ENCODE peak calls at places on chromosomes 13 and 19, in ten cellular contexts. One of them, this sample, is unnamed.

GRCh38 chr19:35963514-35963913 is 27.3 kb downstream of the LRFN3 start:
- DNase-seq in stimulated activated CD4-positive, alpha-beta T cell treated with anti-CD3 and anti-CD28 coated beads, Interleukin-4, amount 100 ng/mL, for 1 hour: peak
- DNase-seq in T-helper 17 cell: no peak
- DNase-seq in stimulated activated CD8-positive, alpha-beta memory T cell treated with anti-CD3 and anti-CD28 coated beads, Interleukin-2, amount 100 ng/mL, for 1 hour: no peak
- DNase-seq in left ventricle myocardium inferior: no peak
- DNase-seq in activated T-helper 1 cell treated with anti-CD3 and anti-CD28 coated beads, Interleukin-2, amount 50 U/mL, for 16 hours: no peak
- DNase-seq in WERI-Rb-1: no peak
- DNase-seq in AG04450: peak
- DNase-seq in lung: no peak
- DNase-seq in T-helper 22 cell: no peak
- DNase-seq in this sample: no peak

GRCh38 chr13:52428295-52428694 is 22.1 kb downstream of the VPS36 start:
- DNase-seq in WERI-Rb-1: no peak
- DNase-seq in AG04450: peak
- DNase-seq in T-helper 17 cell: no peak
- DNase-seq in T-helper 22 cell: no peak
- DNase-seq in stimulated activated CD4-positive, alpha-beta T cell treated with anti-CD3 and anti-CD28 coated beads, Interleukin-4, amount 100 ng/mL, for 1 hour: no peak
- DNase-seq in lung: no peak
- DNase-seq in activated T-helper 1 cell treated with anti-CD3 and anti-CD28 coated beads, Interleukin-2, amount 50 U/mL, for 16 hours: no peak
- DNase-seq in left ventricle myocardium inferior: no peak
- DNase-seq in stimulated activated CD8-positive, alpha-beta memory T cell treated with anti-CD3 and anti-CD28 coated beads, Interleukin-2, amount 100 ng/mL, for 1 hour: no peak
- DNase-seq in this sample: no peak

GRCh38 chr19:869245-870177 is 10.0 kb downstream of the CFD start:
- DNase-seq in T-helper 17 cell: no peak
- DNase-seq in activated T-helper 1 cell treated with anti-CD3 and anti-CD28 coated beads, Interleukin-2, amount 50 U/mL, for 16 hours: no peak
- DNase-seq in stimulated activated CD4-positive, alpha-beta T cell treated with anti-CD3 and anti-CD28 coated beads, Interleukin-4, amount 100 ng/mL, for 1 hour: no peak
- DNase-seq in lung: no peak
- DNase-seq in stimulated activated CD8-positive, alpha-beta memory T cell treated with anti-CD3 and anti-CD28 coated beads, Interleukin-2, amount 100 ng/mL, for 1 hour: no peak
- DNase-seq in WERI-Rb-1: no peak
- DNase-seq in left ventricle myocardium inferior: peak
- DNase-seq in T-helper 22 cell: no peak
- DNase-seq in AG04450: peak
- DNase-seq in this sample: no peak

GRCh38 chr13:28754698-28755545 is 36.2 kb upstream of the SLC46A3 start:
- DNase-seq in T-helper 17 cell: no peak
- DNase-seq in lung: peak
- DNase-seq in stimulated activated CD8-positive, alpha-beta memory T cell treated with anti-CD3 and anti-CD28 coated beads, Interleukin-2, amount 100 ng/mL, for 1 hour: no peak
- DNase-seq in left ventricle myocardium inferior: peak
- DNase-seq in AG04450: no peak
- DNase-seq in activated T-helper 1 cell treated with anti-CD3 and anti-CD28 coated beads, Interleukin-2, amount 50 U/mL, for 16 hours: no peak
- DNase-seq in T-helper 22 cell: no peak
- DNase-seq in stimulated activated CD4-positive, alpha-beta T cell treated with anti-CD3 and anti-CD28 coated beads, Interleukin-4, amount 100 ng/mL, for 1 hour: peak
- DNase-seq in WERI-Rb-1: no peak
- DNase-seq in this sample: no peak

GRCh38 chr13:106337096-106337495 is 198.4 kb downstream of the EFNB2 start:
- DNase-seq in lung: no peak
- DNase-seq in stimulated activated CD8-positive, alpha-beta memory T cell treated with anti-CD3 and anti-CD28 coated beads, Interleukin-2, amount 100 ng/mL, for 1 hour: no peak
- DNase-seq in stimulated activated CD4-positive, alpha-beta T cell treated with anti-CD3 and anti-CD28 coated beads, Interleukin-4, amount 100 ng/mL, for 1 hour: no peak
- DNase-seq in left ventricle myocardium inferior: no peak
- DNase-seq in activated T-helper 1 cell treated with anti-CD3 and anti-CD28 coated beads, Interleukin-2, amount 50 U/mL, for 16 hours: no peak
- DNase-seq in WERI-Rb-1: no peak
- DNase-seq in T-helper 17 cell: no peak
- DNase-seq in AG04450: peak
- DNase-seq in T-helper 22 cell: no peak
- DNase-seq in this sample: no peak

GRCh38 chr13:112969692-112970338 is 801 bp downstream of the MCF2L start:
- DNase-seq in stimulated activated CD4-positive, alpha-beta T cell treated with anti-CD3 and anti-CD28 coated beads, Interleukin-4, amount 100 ng/mL, for 1 hour: no peak
- DNase-seq in AG04450: no peak
- DNase-seq in stimulated activated CD8-positive, alpha-beta memory T cell treated with anti-CD3 and anti-CD28 coated beads, Interleukin-2, amount 100 ng/mL, for 1 hour: no peak
- DNase-seq in T-helper 17 cell: no peak
- DNase-seq in T-helper 22 cell: no peak
- DNase-seq in lung: no peak
- DNase-seq in WERI-Rb-1: no peak
- DNase-seq in activated T-helper 1 cell treated with anti-CD3 and anti-CD28 coated beads, Interleukin-2, amount 50 U/mL, for 16 hours: no peak
- DNase-seq in left ventricle myocardium inferior: no peak
- DNase-seq in this sample: no peak

GRCh38 chr13:41516760-41517159 is 59.4 kb downstream of the RGCC start:
- DNase-seq in stimulated activated CD4-positive, alpha-beta T cell treated with anti-CD3 and anti-CD28 coated beads, Interleukin-4, amount 100 ng/mL, for 1 hour: no peak
- DNase-seq in lung: no peak
- DNase-seq in activated T-helper 1 cell treated with anti-CD3 and anti-CD28 coated beads, Interleukin-2, amount 50 U/mL, for 16 hours: no peak
- DNase-seq in left ventricle myocardium inferior: no peak
- DNase-seq in T-helper 22 cell: no peak
- DNase-seq in T-helper 17 cell: no peak
- DNase-seq in WERI-Rb-1: no peak
- DNase-seq in AG04450: no peak
- DNase-seq in stimulated activated CD8-positive, alpha-beta memory T cell treated with anti-CD3 and anti-CD28 coated beads, Interleukin-2, amount 100 ng/mL, for 1 hour: no peak
- DNase-seq in this sample: no peak

GRCh38 chr13:85497652-85498051 is 301.6 kb downstream of the SLITRK6 start:
- DNase-seq in lung: no peak
- DNase-seq in left ventricle myocardium inferior: no peak
- DNase-seq in WERI-Rb-1: no peak
- DNase-seq in stimulated activated CD4-positive, alpha-beta T cell treated with anti-CD3 and anti-CD28 coated beads, Interleukin-4, amount 100 ng/mL, for 1 hour: no peak
- DNase-seq in activated T-helper 1 cell treated with anti-CD3 and anti-CD28 coated beads, Interleukin-2, amount 50 U/mL, for 16 hours: no peak
- DNase-seq in T-helper 17 cell: no peak
- DNase-seq in AG04450: peak
- DNase-seq in T-helper 22 cell: no peak
- DNase-seq in stimulated activated CD8-positive, alpha-beta memory T cell treated with anti-CD3 and anti-CD28 coated beads, Interleukin-2, amount 100 ng/mL, for 1 hour: no peak
- DNase-seq in this sample: no peak

GRCh38 chr13:110685305-110685704 is 20.6 kb downstream of the CARS2 start:
- DNase-seq in left ventricle myocardium inferior: no peak
- DNase-seq in activated T-helper 1 cell treated with anti-CD3 and anti-CD28 coated beads, Interleukin-2, amount 50 U/mL, for 16 hours: no peak
- DNase-seq in T-helper 17 cell: no peak
- DNase-seq in AG04450: no peak
- DNase-seq in stimulated activated CD8-positive, alpha-beta memory T cell treated with anti-CD3 and anti-CD28 coated beads, Interleukin-2, amount 100 ng/mL, for 1 hour: no peak
- DNase-seq in WERI-Rb-1: no peak
- DNase-seq in T-helper 22 cell: no peak
- DNase-seq in lung: no peak
- DNase-seq in stimulated activated CD4-positive, alpha-beta T cell treated with anti-CD3 and anti-CD28 coated beads, Interleukin-4, amount 100 ng/mL, for 1 hour: no peak
- DNase-seq in this sample: no peak

GRCh38 chr13:95603887-95604533 is 40.5 kb downstream of the DZIP1 start:
- DNase-seq in WERI-Rb-1: no peak
- DNase-seq in activated T-helper 1 cell treated with anti-CD3 and anti-CD28 coated beads, Interleukin-2, amount 50 U/mL, for 16 hours: no peak
- DNase-seq in left ventricle myocardium inferior: no peak
- DNase-seq in T-helper 22 cell: no peak
- DNase-seq in T-helper 17 cell: no peak
- DNase-seq in stimulated activated CD8-positive, alpha-beta memory T cell treated with anti-CD3 and anti-CD28 coated beads, Interleukin-2, amount 100 ng/mL, for 1 hour: no peak
- DNase-seq in stimulated activated CD4-positive, alpha-beta T cell treated with anti-CD3 and anti-CD28 coated beads, Interleukin-4, amount 100 ng/mL, for 1 hour: no peak
- DNase-seq in lung: no peak
- DNase-seq in AG04450: no peak
- DNase-seq in this sample: no peak

GRCh38 chr19:3986260-3987041 is 1.2 kb upstream of the EEF2 start:
- DNase-seq in activated T-helper 1 cell treated with anti-CD3 and anti-CD28 coated beads, Interleukin-2, amount 50 U/mL, for 16 hours: no peak
- DNase-seq in AG04450: no peak
- DNase-seq in stimulated activated CD8-positive, alpha-beta memory T cell treated with anti-CD3 and anti-CD28 coated beads, Interleukin-2, amount 100 ng/mL, for 1 hour: no peak
- DNase-seq in left ventricle myocardium inferior: no peak
- DNase-seq in WERI-Rb-1: peak
- DNase-seq in T-helper 22 cell: no peak
- DNase-seq in lung: peak
- DNase-seq in T-helper 17 cell: peak
- DNase-seq in stimulated activated CD4-positive, alpha-beta T cell treated with anti-CD3 and anti-CD28 coated beads, Interleukin-4, amount 100 ng/mL, for 1 hour: peak
- DNase-seq in this sample: peak

GRCh38 chr19:1270168-1270853 is 1.2 kb downstream of the CIRBP start:
- DNase-seq in activated T-helper 1 cell treated with anti-CD3 and anti-CD28 coated beads, Interleukin-2, amount 50 U/mL, for 16 hours: no peak
- DNase-seq in stimulated activated CD4-positive, alpha-beta T cell treated with anti-CD3 and anti-CD28 coated beads, Interleukin-4, amount 100 ng/mL, for 1 hour: peak
- DNase-seq in WERI-Rb-1: no peak
- DNase-seq in left ventricle myocardium inferior: no peak
- DNase-seq in T-helper 17 cell: no peak
- DNase-seq in AG04450: no peak
- DNase-seq in T-helper 22 cell: no peak
- DNase-seq in lung: no peak
- DNase-seq in stimulated activated CD8-positive, alpha-beta memory T cell treated with anti-CD3 and anti-CD28 coated beads, Interleukin-2, amount 100 ng/mL, for 1 hour: no peak
- DNase-seq in this sample: no peak

GRCh38 chr13:107373551-107373950 is 805.6 kb upstream of the ARGLU1 start:
- DNase-seq in stimulated activated CD4-positive, alpha-beta T cell treated with anti-CD3 and anti-CD28 coated beads, Interleukin-4, amount 100 ng/mL, for 1 hour: no peak
- DNase-seq in AG04450: peak
- DNase-seq in stimulated activated CD8-positive, alpha-beta memory T cell treated with anti-CD3 and anti-CD28 coated beads, Interleukin-2, amount 100 ng/mL, for 1 hour: no peak
- DNase-seq in lung: no peak
- DNase-seq in left ventricle myocardium inferior: no peak
- DNase-seq in T-helper 22 cell: no peak
- DNase-seq in WERI-Rb-1: no peak
- DNase-seq in activated T-helper 1 cell treated with anti-CD3 and anti-CD28 coated beads, Interleukin-2, amount 50 U/mL, for 16 hours: no peak
- DNase-seq in T-helper 17 cell: no peak
- DNase-seq in this sample: no peak

GRCh38 chr13:51674276-51674675 is 90.0 kb downstream of the WDFY2 start:
- DNase-seq in lung: peak
- DNase-seq in left ventricle myocardium inferior: no peak
- DNase-seq in T-helper 17 cell: no peak
- DNase-seq in activated T-helper 1 cell treated with anti-CD3 and anti-CD28 coated beads, Interleukin-2, amount 50 U/mL, for 16 hours: no peak
- DNase-seq in stimulated activated CD8-positive, alpha-beta memory T cell treated with anti-CD3 and anti-CD28 coated beads, Interleukin-2, amount 100 ng/mL, for 1 hour: no peak
- DNase-seq in AG04450: no peak
- DNase-seq in stimulated activated CD4-positive, alpha-beta T cell treated with anti-CD3 and anti-CD28 coated beads, Interleukin-4, amount 100 ng/mL, for 1 hour: no peak
- DNase-seq in T-helper 22 cell: no peak
- DNase-seq in WERI-Rb-1: no peak
- DNase-seq in this sample: no peak

GRCh38 chr13:38395505-38395803 is 45.8 kb downstream of the UFM1 start:
- DNase-seq in lung: no peak
- DNase-seq in T-helper 22 cell: no peak
- DNase-seq in stimulated activated CD8-positive, alpha-beta memory T cell treated with anti-CD3 and anti-CD28 coated beads, Interleukin-2, amount 100 ng/mL, for 1 hour: no peak
- DNase-seq in WERI-Rb-1: no peak
- DNase-seq in AG04450: no peak
- DNase-seq in stimulated activated CD4-positive, alpha-beta T cell treated with anti-CD3 and anti-CD28 coated beads, Interleukin-4, amount 100 ng/mL, for 1 hour: no peak
- DNase-seq in T-helper 17 cell: no peak
- DNase-seq in activated T-helper 1 cell treated with anti-CD3 and anti-CD28 coated beads, Interleukin-2, amount 50 U/mL, for 16 hours: no peak
- DNase-seq in left ventricle myocardium inferior: no peak
- DNase-seq in this sample: no peak

GRCh38 chr19:36183455-36183741 is 31.1 kb downstream of the ZNF565 start:
- DNase-seq in activated T-helper 1 cell treated with anti-CD3 and anti-CD28 coated beads, Interleukin-2, amount 50 U/mL, for 16 hours: no peak
- DNase-seq in WERI-Rb-1: no peak
- DNase-seq in AG04450: no peak
- DNase-seq in T-helper 22 cell: no peak
- DNase-seq in lung: no peak
- DNase-seq in stimulated activated CD4-positive, alpha-beta T cell treated with anti-CD3 and anti-CD28 coated beads, Interleukin-4, amount 100 ng/mL, for 1 hour: no peak
- DNase-seq in T-helper 17 cell: no peak
- DNase-seq in stimulated activated CD8-positive, alpha-beta memory T cell treated with anti-CD3 and anti-CD28 coated beads, Interleukin-2, amount 100 ng/mL, for 1 hour: no peak
- DNase-seq in left ventricle myocardium inferior: no peak
- DNase-seq in this sample: no peak

GRCh38 chr13:45473627-45474026 is 8.9 kb downstream of the COG3 start:
- DNase-seq in stimulated activated CD8-positive, alpha-beta memory T cell treated with anti-CD3 and anti-CD28 coated beads, Interleukin-2, amount 100 ng/mL, for 1 hour: no peak
- DNase-seq in stimulated activated CD4-positive, alpha-beta T cell treated with anti-CD3 and anti-CD28 coated beads, Interleukin-4, amount 100 ng/mL, for 1 hour: no peak
- DNase-seq in T-helper 22 cell: peak
- DNase-seq in activated T-helper 1 cell treated with anti-CD3 and anti-CD28 coated beads, Interleukin-2, amount 50 U/mL, for 16 hours: no peak
- DNase-seq in WERI-Rb-1: peak
- DNase-seq in AG04450: no peak
- DNase-seq in lung: no peak
- DNase-seq in left ventricle myocardium inferior: no peak
- DNase-seq in T-helper 17 cell: no peak
- DNase-seq in this sample: peak

GRCh38 chr13:27624071-27624470 is 2.4 kb downstream of the POLR1D start:
- DNase-seq in lung: no peak
- DNase-seq in stimulated activated CD4-positive, alpha-beta T cell treated with anti-CD3 and anti-CD28 coated beads, Interleukin-4, amount 100 ng/mL, for 1 hour: no peak
- DNase-seq in left ventricle myocardium inferior: no peak
- DNase-seq in T-helper 17 cell: no peak
- DNase-seq in stimulated activated CD8-positive, alpha-beta memory T cell treated with anti-CD3 and anti-CD28 coated beads, Interleukin-2, amount 100 ng/mL, for 1 hour: no peak
- DNase-seq in AG04450: no peak
- DNase-seq in WERI-Rb-1: no peak
- DNase-seq in T-helper 22 cell: no peak
- DNase-seq in activated T-helper 1 cell treated with anti-CD3 and anti-CD28 coated beads, Interleukin-2, amount 50 U/mL, for 16 hours: no peak
- DNase-seq in this sample: no peak

GRCh38 chr13:24279706-24280105 is 29.7 kb upstream of the C1QTNF9 start:
- DNase-seq in WERI-Rb-1: no peak
- DNase-seq in stimulated activated CD4-positive, alpha-beta T cell treated with anti-CD3 and anti-CD28 coated beads, Interleukin-4, amount 100 ng/mL, for 1 hour: no peak
- DNase-seq in lung: no peak
- DNase-seq in AG04450: no peak
- DNase-seq in stimulated activated CD8-positive, alpha-beta memory T cell treated with anti-CD3 and anti-CD28 coated beads, Interleukin-2, amount 100 ng/mL, for 1 hour: no peak
- DNase-seq in left ventricle myocardium inferior: no peak
- DNase-seq in T-helper 22 cell: no peak
- DNase-seq in T-helper 17 cell: no peak
- DNase-seq in activated T-helper 1 cell treated with anti-CD3 and anti-CD28 coated beads, Interleukin-2, amount 50 U/mL, for 16 hours: no peak
- DNase-seq in this sample: no peak

GRCh38 chr19:4144666-4145261 is 8.7 kb upstream of the CREB3L3 start:
- DNase-seq in lung: no peak
- DNase-seq in left ventricle myocardium inferior: no peak
- DNase-seq in AG04450: no peak
- DNase-seq in activated T-helper 1 cell treated with anti-CD3 and anti-CD28 coated beads, Interleukin-2, amount 50 U/mL, for 16 hours: no peak
- DNase-seq in T-helper 22 cell: no peak
- DNase-seq in stimulated activated CD4-positive, alpha-beta T cell treated with anti-CD3 and anti-CD28 coated beads, Interleukin-4, amount 100 ng/mL, for 1 hour: no peak
- DNase-seq in stimulated activated CD8-positive, alpha-beta memory T cell treated with anti-CD3 and anti-CD28 coated beads, Interleukin-2, amount 100 ng/mL, for 1 hour: no peak
- DNase-seq in WERI-Rb-1: no peak
- DNase-seq in T-helper 17 cell: no peak
- DNase-seq in this sample: no peak

GRCh38 chr13:51453959-51454703 is 1.3 kb upstream of the INTS6 start:
- DNase-seq in AG04450: no peak
- DNase-seq in stimulated activated CD8-positive, alpha-beta memory T cell treated with anti-CD3 and anti-CD28 coated beads, Interleukin-2, amount 100 ng/mL, for 1 hour: peak
- DNase-seq in lung: no peak
- DNase-seq in T-helper 22 cell: no peak
- DNase-seq in stimulated activated CD4-positive, alpha-beta T cell treated with anti-CD3 and anti-CD28 coated beads, Interleukin-4, amount 100 ng/mL, for 1 hour: peak
- DNase-seq in left ventricle myocardium inferior: peak
- DNase-seq in T-helper 17 cell: no peak
- DNase-seq in WERI-Rb-1: peak
- DNase-seq in activated T-helper 1 cell treated with anti-CD3 and anti-CD28 coated beads, Interleukin-2, amount 50 U/mL, for 16 hours: no peak
- DNase-seq in this sample: peak

GRCh38 chr13:27194209-27194608 is 22.6 kb upstream of the USP12 start:
- DNase-seq in stimulated activated CD4-positive, alpha-beta T cell treated with anti-CD3 and anti-CD28 coated beads, Interleukin-4, amount 100 ng/mL, for 1 hour: no peak
- DNase-seq in stimulated activated CD8-positive, alpha-beta memory T cell treated with anti-CD3 and anti-CD28 coated beads, Interleukin-2, amount 100 ng/mL, for 1 hour: no peak
- DNase-seq in left ventricle myocardium inferior: no peak
- DNase-seq in AG04450: no peak
- DNase-seq in activated T-helper 1 cell treated with anti-CD3 and anti-CD28 coated beads, Interleukin-2, amount 50 U/mL, for 16 hours: no peak
- DNase-seq in lung: no peak
- DNase-seq in T-helper 17 cell: no peak
- DNase-seq in WERI-Rb-1: no peak
- DNase-seq in T-helper 22 cell: no peak
- DNase-seq in this sample: no peak

GRCh38 chr13:105678072-105678471 is 857.4 kb downstream of the EFNB2 start:
- DNase-seq in WERI-Rb-1: no peak
- DNase-seq in lung: no peak
- DNase-seq in stimulated activated CD8-positive, alpha-beta memory T cell treated with anti-CD3 and anti-CD28 coated beads, Interleukin-2, amount 100 ng/mL, for 1 hour: no peak
- DNase-seq in stimulated activated CD4-positive, alpha-beta T cell treated with anti-CD3 and anti-CD28 coated beads, Interleukin-4, amount 100 ng/mL, for 1 hour: no peak
- DNase-seq in left ventricle myocardium inferior: no peak
- DNase-seq in AG04450: no peak
- DNase-seq in T-helper 17 cell: no peak
- DNase-seq in T-helper 22 cell: no peak
- DNase-seq in activated T-helper 1 cell treated with anti-CD3 and anti-CD28 coated beads, Interleukin-2, amount 50 U/mL, for 16 hours: no peak
- DNase-seq in this sample: no peak

GRCh38 chr13:94384217-94384905 is 95.1 kb downstream of the DCT start:
- DNase-seq in activated T-helper 1 cell treated with anti-CD3 and anti-CD28 coated beads, Interleukin-2, amount 50 U/mL, for 16 hours: no peak
- DNase-seq in stimulated activated CD4-positive, alpha-beta T cell treated with anti-CD3 and anti-CD28 coated beads, Interleukin-4, amount 100 ng/mL, for 1 hour: no peak
- DNase-seq in WERI-Rb-1: no peak
- DNase-seq in T-helper 17 cell: no peak
- DNase-seq in AG04450: peak
- DNase-seq in stimulated activated CD8-positive, alpha-beta memory T cell treated with anti-CD3 and anti-CD28 coated beads, Interleukin-2, amount 100 ng/mL, for 1 hour: no peak
- DNase-seq in lung: no peak
- DNase-seq in left ventricle myocardium inferior: no peak
- DNase-seq in T-helper 22 cell: no peak
- DNase-seq in this sample: no peak

GRCh38 chr19:33603377-33603776 is 18.4 kb upstream of the CHST8 start:
- DNase-seq in AG04450: no peak
- DNase-seq in lung: no peak
- DNase-seq in activated T-helper 1 cell treated with anti-CD3 and anti-CD28 coated beads, Interleukin-2, amount 50 U/mL, for 16 hours: no peak
- DNase-seq in stimulated activated CD4-positive, alpha-beta T cell treated with anti-CD3 and anti-CD28 coated beads, Interleukin-4, amount 100 ng/mL, for 1 hour: no peak
- DNase-seq in T-helper 22 cell: no peak
- DNase-seq in stimulated activated CD8-positive, alpha-beta memory T cell treated with anti-CD3 and anti-CD28 coated beads, Interleukin-2, amount 100 ng/mL, for 1 hour: no peak
- DNase-seq in WERI-Rb-1: no peak
- DNase-seq in T-helper 17 cell: no peak
- DNase-seq in left ventricle myocardium inferior: no peak
- DNase-seq in this sample: no peak

GRCh38 chr13:99926014-99926731 is 45.4 kb downstream of the ZIC5 start:
- DNase-seq in stimulated activated CD8-positive, alpha-beta memory T cell treated with anti-CD3 and anti-CD28 coated beads, Interleukin-2, amount 100 ng/mL, for 1 hour: no peak
- DNase-seq in left ventricle myocardium inferior: no peak
- DNase-seq in WERI-Rb-1: no peak
- DNase-seq in T-helper 22 cell: no peak
- DNase-seq in stimulated activated CD4-positive, alpha-beta T cell treated with anti-CD3 and anti-CD28 coated beads, Interleukin-4, amount 100 ng/mL, for 1 hour: no peak
- DNase-seq in activated T-helper 1 cell treated with anti-CD3 and anti-CD28 coated beads, Interleukin-2, amount 50 U/mL, for 16 hours: no peak
- DNase-seq in lung: no peak
- DNase-seq in AG04450: no peak
- DNase-seq in T-helper 17 cell: no peak
- DNase-seq in this sample: no peak

GRCh38 chr13:99150575-99151370 is 49.9 kb upstream of the UBAC2 start:
- DNase-seq in stimulated activated CD8-positive, alpha-beta memory T cell treated with anti-CD3 and anti-CD28 coated beads, Interleukin-2, amount 100 ng/mL, for 1 hour: no peak
- DNase-seq in lung: no peak
- DNase-seq in left ventricle myocardium inferior: no peak
- DNase-seq in activated T-helper 1 cell treated with anti-CD3 and anti-CD28 coated beads, Interleukin-2, amount 50 U/mL, for 16 hours: no peak
- DNase-seq in T-helper 17 cell: no peak
- DNase-seq in WERI-Rb-1: no peak
- DNase-seq in stimulated activated CD4-positive, alpha-beta T cell treated with anti-CD3 and anti-CD28 coated beads, Interleukin-4, amount 100 ng/mL, for 1 hour: no peak
- DNase-seq in AG04450: no peak
- DNase-seq in T-helper 22 cell: no peak
- DNase-seq in this sample: no peak

GRCh38 chr19:18515959-18516358 is 5.9 kb downstream of the ELL start:
- DNase-seq in T-helper 17 cell: no peak
- DNase-seq in AG04450: no peak
- DNase-seq in stimulated activated CD4-positive, alpha-beta T cell treated with anti-CD3 and anti-CD28 coated beads, Interleukin-4, amount 100 ng/mL, for 1 hour: no peak
- DNase-seq in activated T-helper 1 cell treated with anti-CD3 and anti-CD28 coated beads, Interleukin-2, amount 50 U/mL, for 16 hours: no peak
- DNase-seq in lung: no peak
- DNase-seq in stimulated activated CD8-positive, alpha-beta memory T cell treated with anti-CD3 and anti-CD28 coated beads, Interleukin-2, amount 100 ng/mL, for 1 hour: no peak
- DNase-seq in WERI-Rb-1: no peak
- DNase-seq in T-helper 22 cell: no peak
- DNase-seq in left ventricle myocardium inferior: no peak
- DNase-seq in this sample: no peak